ENCODE peak calls at places on chromosome 3, in nine cellular contexts. V is body of pancreas, M is PC-9, D is GM12865, B is MCF 10A, C is HFFc6, R is transverse colon, P is progenitor cell of endocrine pancreas, T is astrocyte. N is an unnamed sample.

GRCh38 chr3:152264378-152264777 is 4.4 kb upstream of the MBNL1 start:
- DNase-seq in D (no peak), C (no peak), M (no peak), V (no peak), R (no peak), B (no peak), T (no peak), P (no peak), N (no peak)

GRCh38 chr3:106566277-106566676 is 697.5 kb upstream of the CBLB start:
- DNase-seq in V (no peak), C (no peak), P (no peak), B (peak), D (peak), M (no peak), T (no peak), R (no peak), N (peak)

GRCh38 chr3:9079674-9080073 is 116.4 kb upstream of the RAD18 start:
- DNase-seq in M (peak), D (peak), B (peak), P (no peak), V (no peak), C (no peak), R (no peak), T (no peak), N (no peak)

GRCh38 chr3:123745184-123745855 is 138.8 kb downstream of the MYLK start:
- DNase-seq in V (no peak), T (no peak), C (no peak), B (no peak), M (no peak), R (no peak), P (no peak), D (no peak), N (peak)

GRCh38 chr3:165339753-165340152 is 143.6 kb upstream of the SLITRK3 start:
- DNase-seq in B (peak), D (peak), M (no peak), R (no peak), T (no peak), P (no peak), V (no peak), C (no peak), N (peak)

GRCh38 chr3:37103103-37103815 is 71.1 kb downstream of the LRRFIP2 start:
- DNase-seq in P (no peak), M (no peak), C (no peak), D (no peak), V (no peak), R (no peak), B (no peak), T (no peak), N (no peak)

GRCh38 chr3:153901991-153902390 is 219.2 kb upstream of the ARHGEF26 start:
- DNase-seq in T (peak), M (no peak), R (no peak), B (no peak), D (no peak), V (no peak), C (no peak), P (no peak), N (no peak)

GRCh38 chr3:169658311-169658931 is 5.1 kb downstream of the MECOM start:
- DNase-seq in V (peak), B (no peak), R (no peak), T (no peak), M (no peak), P (no peak), D (no peak), C (no peak), N (peak)

GRCh38 chr3:16072420-16073110 is 101.9 kb upstream of the GALNT15 start:
- DNase-seq in T (peak), P (no peak), R (no peak), M (no peak), D (no peak), V (no peak), B (no peak), C (peak), N (no peak)

GRCh38 chr3:195711813-195712534 is 8.8 kb upstream of the MUC20 start:
- DNase-seq in D (no peak), C (no peak), R (no peak), P (no peak), B (no peak), M (no peak), T (no peak), V (no peak), N (no peak)

GRCh38 chr3:47007482-47008257 is 28.2 kb downstream of the NBEAL2 start:
- DNase-seq in V (no peak), P (no peak), B (no peak), D (no peak), C (no peak), M (no peak), T (no peak), R (no peak), N (no peak)

GRCh38 chr3:194379651-194380050 is 10.1 kb upstream of the LRRC15 start:
- DNase-seq in C (no peak), P (no peak), M (no peak), T (no peak), V (no peak), D (no peak), B (no peak), R (no peak), N (no peak)

GRCh38 chr3:185318136-185318535 is 44.8 kb upstream of the MAP3K13 start:
- DNase-seq in D (no peak), C (peak), R (no peak), M (peak), B (peak), P (no peak), T (peak), V (no peak), N (peak)

GRCh38 chr3:98732239-98733054 is 30.7 kb upstream of the ST3GAL6 start:
- DNase-seq in P (peak), B (peak), T (peak), D (peak), M (peak), V (peak), R (peak), C (no peak), N (peak)

DNA sequence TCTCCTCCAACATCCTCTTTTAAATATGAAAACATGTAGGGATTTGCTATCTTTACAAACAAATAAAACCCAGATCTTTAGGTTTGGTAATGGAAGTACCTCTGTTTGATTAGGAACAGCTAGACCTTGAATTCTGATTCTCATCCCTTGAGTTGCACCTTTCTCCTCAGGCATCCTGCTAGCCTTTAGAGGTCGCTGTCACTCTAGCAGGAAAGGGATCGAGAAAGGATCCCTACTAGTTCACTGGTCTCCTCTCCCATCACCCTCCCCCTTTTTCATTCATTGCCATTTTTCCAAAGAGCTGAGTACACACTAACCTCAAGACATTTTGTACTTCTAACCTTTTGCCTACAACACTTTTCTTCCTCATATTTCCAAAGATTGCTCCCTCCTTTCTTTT is 569.8 kb downstream of the RBMS3 start:
- DNase-seq in P (no peak), R (no peak), M (no peak), T (no peak), D (no peak), C (no peak), V (no peak), B (no peak), N (no peak)
- TF ChIP-seq CTCF in P (no peak), R (no peak), M (no peak), T (no peak), D (no peak), C (peak), V (no peak), B (no peak), N (no peak)

DNA sequence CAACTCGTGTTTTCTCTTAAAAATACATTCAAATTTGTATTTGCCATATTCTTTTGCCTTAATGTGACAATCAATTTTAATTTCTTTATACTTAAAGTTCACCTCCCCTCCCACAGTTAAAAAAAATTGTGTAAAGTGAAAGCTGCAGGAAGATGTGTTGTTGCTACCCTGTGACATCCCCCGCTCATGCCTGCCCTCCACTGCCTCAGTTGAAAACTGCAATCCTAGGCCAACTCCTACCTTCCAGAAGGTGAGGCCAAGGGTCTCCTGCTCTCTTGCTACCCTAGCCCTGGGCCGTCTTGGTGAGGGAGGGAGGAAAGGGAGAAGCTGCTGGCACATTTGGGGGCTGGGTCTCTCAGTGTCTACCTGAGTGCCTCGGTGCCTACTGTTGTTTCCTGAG is 57.0 kb upstream of the CMTM7 start:
- DNase-seq in P (no peak), D (peak), V (no peak), R (no peak), M (no peak), B (peak), C (no peak), T (no peak), N (no peak)
- TF ChIP-seq CTCF in P (peak), D (peak), V (no peak), R (no peak), M (peak), B (peak), C (peak), T (no peak), N (no peak)

GRCh38 chr3:139460529-139460928 is 15.8 kb downstream of the RBP2 start:
- DNase-seq in V (no peak), T (no peak), P (no peak), D (no peak), C (no peak), B (no peak), M (no peak), R (no peak), N (no peak)

GRCh38 chr3:139468407-139468806 is 7.9 kb downstream of the RBP2 start:
- DNase-seq in P (no peak), T (no peak), M (no peak), R (no peak), D (no peak), C (no peak), V (peak), B (no peak), N (no peak)

DNA sequence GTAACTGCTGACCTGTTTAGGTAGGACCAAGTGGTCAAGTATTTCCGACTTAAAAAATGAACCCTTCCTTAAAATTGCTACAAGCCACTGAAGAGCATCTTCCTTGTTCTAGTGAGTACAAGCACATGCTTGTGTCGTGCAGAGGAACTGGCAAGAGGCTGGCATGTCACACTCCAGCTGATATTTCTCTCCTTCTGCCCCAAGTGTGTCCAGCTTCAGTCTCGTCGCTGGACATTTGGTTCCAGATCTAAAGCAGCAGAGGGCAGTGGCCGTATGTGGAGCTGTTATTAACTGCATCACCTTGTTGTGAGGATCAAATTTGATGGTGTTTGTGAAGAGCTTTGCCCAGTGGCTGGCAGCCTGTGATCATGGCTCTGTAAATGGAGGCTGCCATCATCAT is 9.9 kb downstream of the RBP2 start:
- DNase-seq in P (no peak), M (no peak), B (no peak), V (no peak), R (no peak), T (no peak), D (no peak), C (no peak), N (no peak)
- TF ChIP-seq CTCF in P (no peak), M (no peak), B (no peak), V (no peak), R (no peak), T (no peak), D (no peak), C (no peak), N (no peak)

GRCh38 chr3:53696401-53697172 is 149.6 kb downstream of the CHDH start:
- DNase-seq in T (no peak), D (no peak), B (peak), R (no peak), P (no peak), C (no peak), V (no peak), M (no peak), N (no peak)
- TF ChIP-seq CTCF in T (no peak), D (no peak), B (no peak), R (no peak), P (no peak), C (no peak), V (no peak), M (no peak), N (no peak)

DNA sequence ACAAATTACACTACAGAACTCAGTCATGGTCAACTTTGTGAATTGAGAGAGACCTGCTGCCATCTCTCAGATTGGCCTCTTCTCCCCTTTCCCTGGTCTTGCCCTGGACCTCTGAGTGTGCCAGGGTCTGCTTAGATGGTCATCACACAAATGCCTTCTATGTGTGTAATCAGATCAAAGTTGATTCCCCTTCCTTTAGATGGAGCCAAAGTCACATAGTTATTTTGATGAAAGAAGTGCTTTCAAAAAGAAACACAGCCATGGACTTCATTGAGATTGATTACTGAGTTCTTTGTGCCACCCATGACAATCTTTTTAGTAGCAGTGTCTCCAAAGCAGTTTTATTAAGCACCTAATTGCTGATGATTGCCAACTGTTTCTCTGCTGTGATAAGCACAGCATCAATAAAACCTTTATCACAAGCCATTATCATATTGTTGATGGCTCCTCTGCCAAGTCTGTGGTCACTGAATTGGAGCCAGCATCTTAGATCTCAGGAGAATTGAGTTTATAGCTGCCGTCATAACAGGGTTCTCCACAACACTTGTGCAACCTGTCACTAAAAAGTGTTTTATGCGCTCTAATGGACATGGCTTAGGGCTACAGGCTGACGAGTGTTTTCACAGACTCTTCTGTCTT is 149.7 kb upstream of the NUDT16 start:
- DNase-seq in B (peak), V (no peak), M (no peak), C (peak), R (no peak), P (no peak), T (peak), D (no peak), N (no peak)
- TF ChIP-seq CTCF in B (no peak), V (no peak), M (peak), C (peak), R (no peak), P (no peak), T (no peak), D (no peak), N (no peak)

N was measured in Calu3.